ENCODE peak calls at places on chromosomes 2 and 18, in five cellular contexts. X is IMR-90, G is upper lobe of right lung, I is heart left ventricle, D is uterus. U is an unnamed sample.

GRCh38 chr2:21643180-21643579 is 519.4 kb downstream of the TDRD15 start:
- DNase-seq in D (no peak), G (no peak), I (no peak), X (peak; percentile 71), U (peak; percentile 13)

GRCh38 chr2:201923436-201923975 is 110.1 kb upstream of the FZD7 start:
- DNase-seq in X (no peak), G (no peak), D (no peak), I (no peak), U (no peak)

GRCh38 chr2:21118302-21118920 is 5.4 kb upstream of the TDRD15 start:
- DNase-seq in I (no peak), G (no peak), X (peak; percentile 14), D (no peak), U (no peak)

GRCh38 chr2:149877913-149878312 is 290.3 kb upstream of the MMADHC start:
- DNase-seq in G (no peak), D (no peak), I (no peak), X (peak; percentile 41), U (no peak)

GRCh38 chr18:13136056-13136688 is 82.4 kb upstream of the LDLRAD4 start:
- DNase-seq in I (no peak), G (no peak), X (no peak), D (no peak), U (no peak)

GRCh38 chr2:177015526-177015925 is 197.1 kb upstream of the HNRNPA3 start:
- DNase-seq in X (no peak), D (no peak), G (no peak), I (no peak), U (no peak)

GRCh38 chr2:86480105-86480504 is 38.9 kb downstream of the KDM3A start:
- DNase-seq in D (peak; percentile 36), I (peak; percentile 35), X (no peak), G (no peak), U (no peak)

GRCh38 chr18:37335337-37335736 is 230.3 kb downstream of the CELF4 start:
- DNase-seq in G (no peak), D (no peak), X (no peak), I (no peak), U (no peak)

GRCh38 chr18:57813245-57813644 is 10.1 kb upstream of the ATP8B1 start:
- DNase-seq in G (no peak), X (peak; percentile 99), D (no peak), I (no peak), U (no peak)

GRCh38 chr18:36514778-36515177 is 217.3 kb downstream of the FHOD3 start:
- DNase-seq in X (no peak), D (no peak), I (no peak), G (no peak), U (no peak)

GRCh38 chr2:42127425-42128424 is 41.4 kb upstream of the EML4 start:
- DNase-seq in I (no peak), G (no peak), D (no peak), X (no peak), U (no peak)

GRCh38 chr18:12255626-12256026 is 1.5 kb downstream of the CIDEA start:
- DNase-seq in X (peak; percentile 42), I (no peak), D (no peak), G (no peak), U (no peak)

GRCh38 chr2:64526034-64526433 is 1.9 kb downstream of the AFTPH start:
- DNase-seq in G (no peak), D (no peak), I (no peak), X (no peak), U (no peak)

GRCh38 chr18:34787931-34788532 is 77.9 kb downstream of the DTNA start:
- DNase-seq in I (peak; percentile 32), D (no peak), X (peak; percentile 69), G (no peak), U (peak; percentile 58)

GRCh38 chr2:150716186-150716585 is 228.7 kb upstream of the RND3 start:
- DNase-seq in X (no peak), I (no peak), G (no peak), D (no peak), U (no peak)

GRCh38 chr18:57910817-57911216 is 107.7 kb upstream of the ATP8B1 start:
- DNase-seq in G (no peak), I (no peak), X (no peak), D (no peak), U (peak; percentile 37)

GRCh38 chr2:196341318-196341841 is 170.0 kb upstream of the STK17B start:
- DNase-seq in X (no peak), I (no peak), G (no peak), D (no peak), U (no peak)

GRCh38 chr2:47354013-47354816 is 48.7 kb upstream of the MSH2 start:
- DNase-seq in X (peak; percentile 37), I (no peak), G (peak; percentile 30), D (no peak), U (no peak)

GRCh38 chr2:237291138-237291792 is 122.7 kb downstream of the COL6A3 start:
- DNase-seq in G (peak; percentile 90), X (peak; percentile 98), D (peak; percentile 96), I (peak; percentile 95), U (peak; percentile 11)

GRCh38 chr2:165109915-165110314 is 93.9 kb downstream of the SCN3A start:
- DNase-seq in G (no peak), X (no peak), I (no peak), D (no peak), U (no peak)

GRCh38 chr18:46289458-46289857 is 185.3 kb downstream of the HAUS1 start:
- DNase-seq in D (no peak), I (no peak), G (no peak), X (no peak), U (no peak)

GRCh38 chr2:101873543-101873942 is 118.2 kb upstream of the IL1R2 start:
- DNase-seq in I (no peak), X (no peak), G (no peak), D (no peak), U (no peak)

GRCh38 chr2:37389984-37390765 is 45.7 kb downstream of the QPCT start:
- DNase-seq in D (peak; percentile 33), X (peak; percentile 96), I (peak; percentile 30), G (no peak), U (no peak)

DNA sequence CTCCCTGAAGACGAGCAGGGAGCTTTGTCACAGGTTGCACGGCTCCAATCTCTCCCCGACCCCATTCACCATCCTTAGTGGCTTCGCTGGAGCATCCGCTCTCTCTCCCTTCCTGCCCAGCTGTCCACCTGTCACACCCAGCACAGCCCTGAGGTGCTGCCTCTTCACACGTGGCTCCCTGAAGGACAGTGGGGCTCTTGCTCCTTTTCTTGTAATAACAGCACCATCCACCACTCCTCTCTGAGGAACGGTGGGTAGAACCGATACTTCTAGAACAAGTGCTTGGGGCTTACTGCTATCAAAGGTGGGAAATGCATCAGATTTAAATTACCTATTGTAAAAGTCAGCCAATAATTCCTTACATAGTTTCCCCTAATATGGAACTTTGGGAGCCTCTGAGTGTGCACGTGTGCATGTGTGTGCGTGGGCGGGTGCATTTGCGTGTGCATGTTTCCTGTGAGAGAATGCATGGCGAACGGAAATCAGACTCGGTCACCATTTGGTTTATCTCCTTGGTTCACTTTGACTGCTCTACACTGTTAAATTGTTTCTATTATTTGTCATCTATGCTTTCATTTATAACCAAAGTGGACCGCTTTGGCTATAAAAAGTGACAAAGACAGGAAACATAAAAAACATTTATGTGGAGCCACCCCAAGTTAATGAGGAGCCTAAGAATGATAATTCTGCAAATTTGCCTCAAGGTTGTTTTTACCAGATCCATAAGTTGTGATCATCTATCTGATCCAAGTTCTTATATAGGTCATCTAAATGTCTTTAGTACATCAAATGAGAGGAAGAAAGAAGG is 39.1 kb downstream of the KLHL29 start:
- DNase-seq in X (no peak), D (no peak), G (no peak), I (peak; percentile 11), U (no peak)
- H3K4me1 ChIP-seq in X (peaks cover 41% of the 10 kb centered on the region), D (peaks cover 6% of the 10 kb centered on the region), G (peaks cover 12% of the 10 kb centered on the region), I (peaks cover 16% of the 10 kb centered on the region), U (peaks cover 13% of the 10 kb centered on the region)

GRCh38 chr2:190340369-190340768 is 3.0 kb upstream of the INPP1 start:
- DNase-seq in X (no peak), D (no peak), I (no peak), G (no peak), U (no peak)

GRCh38 chr2:190343500-190344274 is at the start of gene INPP1:
- DNase-seq in X (peak; percentile 65), I (peak; percentile 85), D (peak; percentile 77), G (peak; percentile 89), U (no peak)

GRCh38 chr2:190342601-190343000 is 788 bp upstream of the INPP1 start:
- DNase-seq in X (no peak), D (no peak), G (no peak), I (no peak), U (no peak)

GRCh38 chr2:190343170-190343499 is 254 bp upstream of the INPP1 start:
- DNase-seq in G (no peak), I (no peak), X (no peak), D (no peak), U (no peak)

GRCh38 chr2:190344275-190344827 is 962 bp downstream of the INPP1 start:
- DNase-seq in X (no peak), I (peak; percentile 55), D (peak; percentile 41), G (no peak), U (no peak)
- H3K27ac ChIP-seq in X (peak overlapping the region; percentile 77), I (peak overlapping the region; percentile 98), D (peak overlapping the region; percentile 96), G (peak overlapping the region; percentile 88), U (no peak overlapping the region)

DNA sequence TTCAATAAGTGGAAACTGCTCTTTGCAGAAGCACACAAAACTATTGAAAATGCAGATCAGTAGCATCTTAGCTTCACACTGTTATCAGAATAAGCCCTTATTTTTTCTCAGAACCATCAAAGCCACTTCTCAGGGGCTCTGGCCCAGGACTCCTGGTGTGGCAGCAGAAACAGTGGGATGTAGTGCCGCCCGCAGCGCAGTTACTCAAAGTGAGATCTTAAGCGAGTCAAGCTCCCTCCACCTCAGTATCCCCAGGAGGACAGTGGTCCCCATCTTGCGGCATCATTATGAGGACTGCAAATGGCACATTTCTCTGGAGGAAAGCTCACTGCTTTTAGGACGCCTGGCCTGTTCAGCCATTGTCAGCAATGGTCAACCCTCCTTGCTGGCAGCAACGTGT is 60.0 kb downstream of the MBP start:
- DNase-seq in I (no peak), D (no peak), G (no peak), X (no peak), U (no peak)
- H3K4me1 ChIP-seq in I (peaks cover 45% of the 10 kb centered on the region), D (no peaks in the 10 kb centered on the region), G (peaks cover 63% of the 10 kb centered on the region), X (peaks cover 35% of the 10 kb centered on the region), U (peaks cover 6% of the 10 kb centered on the region)

GRCh38 chr2:227703961-227704360 is 13.9 kb downstream of the SLC19A3 start:
- DNase-seq in G (no peak), I (no peak), X (peak; percentile 13), D (no peak), U (no peak)
- H3K27ac ChIP-seq in G (peak overlapping the region; percentile 53), I (no peak overlapping the region), X (no peak overlapping the region), D (no peak overlapping the region), U (no peak overlapping the region)